ENCODE peak calls at places on chromosomes 3 and 15, in seven cellular contexts. Z is PC-9, I is cardiac muscle cell, F is lower leg skin, R is esophagus squamous epithelium, L is IMR-90, Q is AG09309. A is an unnamed sample.

GRCh38 chr3:136193273-136194043 is 2.7 kb downstream of the MSL2 start:
- DNase-seq in Z (no peak), I (peak), F (no peak), R (no peak), L (no peak), Q (no peak), A (no peak)

GRCh38 chr3:170076715-170077238 is 39.0 kb downstream of the GPR160 start:
- DNase-seq in Z (no peak), I (no peak), F (no peak), R (no peak), L (peak), Q (peak), A (no peak)

GRCh38 chr3:194244167-194244566 is 107.0 kb downstream of the CPN2 start:
- DNase-seq in Z (no peak), I (no peak), F (no peak), R (no peak), L (no peak), Q (no peak), A (no peak)

GRCh38 chr3:137100326-137100725 is 142.5 kb downstream of the IL20RB start:
- DNase-seq in Z (no peak), I (no peak), F (no peak), R (no peak), L (no peak), Q (no peak), A (no peak)

GRCh38 chr15:44501768-44502366 is 35.1 kb upstream of the EIF3J start:
- DNase-seq in Z (no peak), I (peak), F (no peak), R (no peak), L (peak), Q (peak), A (no peak)

GRCh38 chr3:181709537-181710279 is 2.0 kb upstream of the SOX2 start:
- DNase-seq in Z (peak), I (peak), F (peak), R (no peak), L (peak), Q (no peak), A (peak)

GRCh38 chr15:32651229-32651837 is 9.8 kb downstream of the SCG5 start:
- DNase-seq in Z (peak), I (peak), F (no peak), R (no peak), L (peak), Q (peak), A (peak)

GRCh38 chr3:154904328-154904727 is 175.8 kb upstream of the MME start:
- DNase-seq in Z (peak), I (peak), F (no peak), R (no peak), L (peak), Q (no peak), A (peak)

GRCh38 chr15:43516185-43516584 is 1.2 kb upstream of the MAP1A start:
- DNase-seq in Z (no peak), I (no peak), F (peak), R (no peak), L (no peak), Q (no peak), A (no peak)

GRCh38 chr15:100596792-100597191 is 5.2 kb downstream of the LINS1 start:
- DNase-seq in Z (no peak), I (no peak), F (peak), R (no peak), L (no peak), Q (no peak), A (no peak)

GRCh38 chr3:196932600-196932999 is 9.7 kb downstream of the NCBP2 start:
- DNase-seq in Z (no peak), I (no peak), F (no peak), R (no peak), L (no peak), Q (no peak), A (no peak)

GRCh38 chr3:156160653-156161052 is 40.3 kb downstream of the KCNAB1 start:
- DNase-seq in Z (no peak), I (no peak), F (no peak), R (no peak), L (no peak), Q (no peak), A (no peak)

GRCh38 chr15:39404767-39405173 is 176.1 kb upstream of the THBS1 start:
- DNase-seq in Z (peak), I (no peak), F (peak), R (no peak), L (peak), Q (peak), A (no peak)

GRCh38 chr3:183391460-183391859 is 37.0 kb downstream of the MCF2L2 start:
- DNase-seq in Z (no peak), I (no peak), F (no peak), R (no peak), L (no peak), Q (no peak), A (no peak)

GRCh38 chr15:40069178-40070165 is 30.5 kb upstream of the SRP14 start:
- DNase-seq in Z (peak), I (peak), F (peak), R (no peak), L (no peak), Q (no peak), A (peak)

GRCh38 chr15:40279437-40280141 is 3.3 kb downstream of the ANKRD63 start:
- DNase-seq in Z (peak), I (peak), F (peak), R (no peak), L (no peak), Q (no peak), A (peak)

GRCh38 chr15:92079047-92079446 is 225.5 kb downstream of the SLCO3A1 start:
- DNase-seq in Z (no peak), I (no peak), F (no peak), R (no peak), L (no peak), Q (no peak), A (no peak)

GRCh38 chr15:58070801-58071418 is 5.4 kb upstream of the ALDH1A2 start:
- DNase-seq in Z (peak), I (peak), F (peak), R (no peak), L (peak), Q (peak), A (peak)

GRCh38 chr15:88709960-88710715 is 71.3 kb downstream of the ISG20 start:
- DNase-seq in Z (no peak), I (no peak), F (no peak), R (no peak), L (no peak), Q (no peak), A (no peak)

GRCh38 chr3:185939721-185940120 is 1.9 kb upstream of the TRA2B start:
- DNase-seq in Z (no peak), I (no peak), F (no peak), R (no peak), L (no peak), Q (no peak), A (no peak)

GRCh38 chr3:185934726-185935464 is 2.9 kb downstream of the TRA2B start:
- DNase-seq in Z (no peak), I (no peak), F (no peak), R (no peak), L (peak), Q (no peak), A (no peak)

GRCh38 chr3:185935465-185936263 is 2.1 kb downstream of the TRA2B start:
- DNase-seq in Z (no peak), I (no peak), F (no peak), R (no peak), L (peak), Q (no peak), A (no peak)

GRCh38 chr3:185936814-185937688 is 763 bp downstream of the TRA2B start:
- DNase-seq in Z (peak), I (peak), F (peak), R (peak), L (peak), Q (peak), A (peak)

DNA sequence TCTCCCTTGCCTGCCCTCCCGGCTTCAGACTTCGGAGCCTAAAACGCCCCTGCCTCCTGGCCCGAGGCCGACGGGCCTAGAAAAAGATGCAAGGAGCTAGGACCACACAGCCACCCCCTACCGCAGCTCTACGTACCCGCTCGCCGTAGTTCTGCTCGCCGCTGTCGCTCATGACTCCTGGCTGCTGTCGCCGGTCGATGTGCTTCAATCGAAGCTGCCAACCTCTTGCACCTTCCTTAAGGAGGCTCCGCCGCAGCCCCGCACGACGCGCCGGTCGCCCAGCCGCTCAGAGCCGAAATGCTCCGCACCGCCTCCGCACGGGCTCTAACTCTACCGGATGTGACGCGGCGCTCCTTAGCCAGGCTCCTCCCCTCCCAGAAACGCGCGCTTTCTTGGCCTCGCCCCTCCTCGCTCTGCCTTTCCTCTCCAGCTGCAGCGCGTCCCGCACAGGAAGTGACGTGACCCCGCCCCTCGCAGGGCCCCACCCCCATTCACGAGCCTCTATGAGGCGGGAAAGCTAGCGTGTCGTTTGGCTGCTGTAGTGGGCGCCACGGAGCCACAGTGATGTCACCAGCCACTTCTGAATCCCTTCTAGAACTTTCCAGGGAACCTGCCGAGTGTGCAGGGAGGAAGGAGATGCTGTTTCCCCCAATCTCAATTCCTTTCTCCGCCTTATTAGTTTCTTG is at the start of gene TRA2B:
- DNase-seq in Z (peak), I (peak), F (peak), R (peak), L (peak), Q (peak), A (peak)
- TF ChIP-seq CTCF in Z (peak), I (peak), F (no peak), R (no peak), L (peak), Q (no peak), A (no peak)

GRCh38 chr3:14549256-14549931 is 9.3 kb upstream of the GRIP2 start:
- DNase-seq in Z (no peak), I (no peak), F (no peak), R (no peak), L (peak), Q (no peak), A (no peak)
- TF ChIP-seq CTCF in Z (peak), I (peak), F (no peak), R (no peak), L (peak), Q (peak), A (no peak)

DNA sequence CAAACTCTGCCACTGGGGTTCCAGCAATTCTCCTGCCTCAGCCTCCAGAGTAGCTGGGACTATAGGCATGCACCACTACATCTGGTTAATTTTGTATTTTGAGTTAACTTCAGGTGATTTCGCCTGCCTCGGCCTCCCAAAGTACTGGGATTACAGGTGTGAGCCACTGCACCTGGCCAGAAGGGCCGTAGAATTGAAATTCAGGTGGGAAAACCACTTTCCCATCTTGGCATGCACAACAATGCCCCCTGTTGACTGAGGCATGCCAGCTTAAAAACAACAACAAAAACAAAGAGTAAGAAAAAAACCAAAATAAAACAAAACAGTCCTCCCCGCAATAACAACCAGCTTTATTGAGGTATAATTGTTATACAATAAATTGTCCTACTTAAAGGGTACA is 32.6 kb upstream of the RAB11A start:
- DNase-seq in Z (no peak), I (no peak), F (no peak), R (no peak), L (no peak), Q (no peak), A (no peak)
- TF ChIP-seq CTCF in Z (peak), I (no peak), F (no peak), R (no peak), L (no peak), Q (no peak), A (peak)

GRCh38 chr3:14602006-14602803 is 49.4 kb upstream of the CCDC174 start:
- DNase-seq in Z (no peak), I (no peak), F (no peak), R (no peak), L (no peak), Q (no peak), A (peak)
- TF ChIP-seq CTCF in Z (no peak), I (peak), F (no peak), R (no peak), L (no peak), Q (no peak), A (peak)

GRCh38 chr3:139134678-139135372 is 90.1 kb upstream of the PRR23C start:
- DNase-seq in Z (no peak), I (no peak), F (no peak), R (no peak), L (no peak), Q (no peak), A (no peak)
- TF ChIP-seq CTCF in Z (no peak), I (no peak), F (no peak), R (no peak), L (no peak), Q (no peak), A (no peak)

A was measured in nephron progenitor cell.